ENCODE peak calls at places on chromosomes 4 and X, in ten cellular contexts. H is DMS 273 treated with DMSO at 0.1 percent for 48 hours, U is germinal center, C is nucleus accumbens, V is nephron progenitor cell, Y is progenitor cell of endocrine pancreas, B is NCI-H1105, I is A172, L is fibroblast of the aortic adventitia, O is HT-29. S is an unnamed sample.

GRCh38 chrX:140766024-140766611 is 56.6 kb downstream of the LINC00632 start:
- DNase-seq in H (no peak), U (peak; percentile 2), C (peak; percentile 2), V (peak; percentile 59), Y (peak; percentile 44), B (peak; percentile 7), I (peak; percentile 5), L (peak; percentile 84), O (peak; percentile 77), S (peak; percentile 72)

GRCh38 chrX:13994104-13994503 is 35.6 kb downstream of the GEMIN8 start:
- DNase-seq in H (no peak), U (no peak), C (peak; percentile 29), V (no peak), Y (no peak), B (no peak), I (no peak), L (peak; percentile 2), O (no peak), S (no peak)

GRCh38 chr4:29079260-29079659 is 1640.9 kb upstream of the PCDH7 start:
- DNase-seq in H (no peak), U (no peak), C (no peak), V (no peak), Y (no peak), B (no peak), I (no peak), L (no peak), O (no peak), S (no peak)

GRCh38 chr4:152917533-152918395 is 18.4 kb upstream of the FHDC1 start:
- DNase-seq in H (no peak), U (no peak), C (no peak), V (no peak), Y (no peak), B (no peak), I (no peak), L (no peak), O (no peak), S (no peak)

GRCh38 chr4:76003620-76004019 is 3.7 kb downstream of the CXCL9 start:
- DNase-seq in H (no peak), U (no peak), C (no peak), V (no peak), Y (no peak), B (no peak), I (no peak), L (no peak), O (no peak), S (no peak)

GRCh38 chrX:45714864-45715263 is 514.2 kb upstream of the DIPK2B start:
- DNase-seq in H (no peak), U (no peak), C (no peak), V (no peak), Y (no peak), B (no peak), I (peak; percentile 92), L (peak; percentile 64), O (peak; percentile 23), S (peak; percentile 52)

GRCh38 chrX:9465380-9466114 is 689 bp downstream of the TBL1X start:
- DNase-seq in H (no peak), U (peak; percentile 14), C (no peak), V (peak; percentile 29), Y (no peak), B (no peak), I (no peak), L (no peak), O (no peak), S (no peak)

GRCh38 chrX:19625612-19626011 is 110.3 kb upstream of the MAP3K15 start:
- DNase-seq in H (no peak), U (no peak), C (no peak), V (no peak), Y (no peak), B (no peak), I (peak; percentile 70), L (no peak), O (peak; percentile 47), S (no peak)

GRCh38 chr4:123415977-123416376 is 19.4 kb downstream of the SPRY1 start:
- DNase-seq in H (no peak), U (no peak), C (no peak), V (no peak), Y (no peak), B (no peak), I (peak; percentile 70), L (peak; percentile 65), O (no peak), S (peak; percentile 75)

GRCh38 chrX:117768861-117769604 is 347.6 kb downstream of the KLHL13 start:
- DNase-seq in H (no peak), U (no peak), C (no peak), V (no peak), Y (no peak), B (no peak), I (no peak), L (no peak), O (no peak), S (no peak)

GRCh38 chrX:666762-667161 is 36.2 kb downstream of the SHOX start:
- DNase-seq in H (no peak), U (no peak), C (no peak), V (no peak), Y (no peak), B (no peak), I (peak; percentile 87), L (no peak), O (no peak), S (no peak)

GRCh38 chr4:27463816-27464215 is 603.2 kb downstream of the STIM2 start:
- DNase-seq in H (no peak), U (no peak), C (no peak), V (no peak), Y (no peak), B (no peak), I (peak; percentile 63), L (peak; percentile 73), O (no peak), S (peak; percentile 1)

GRCh38 chr4:183362036-183362435 is 39.8 kb upstream of the CLDN24 start:
- DNase-seq in H (no peak), U (no peak), C (no peak), V (no peak), Y (no peak), B (no peak), I (no peak), L (no peak), O (no peak), S (no peak)

GRCh38 chr4:151489462-151490203 is 80.7 kb downstream of the FHIP1A start:
- DNase-seq in H (no peak), U (no peak), C (no peak), V (no peak), Y (no peak), B (peak; percentile 28), I (no peak), L (no peak), O (no peak), S (no peak)

GRCh38 chr4:20305976-20306375 is 54.3 kb downstream of the SLIT2 start:
- DNase-seq in H (no peak), U (no peak), C (no peak), V (no peak), Y (no peak), B (peak; percentile 7), I (no peak), L (peak; percentile 83), O (no peak), S (peak; percentile 77)

GRCh38 chrX:23952984-23953907 is 45.4 kb downstream of the CXorf58 start:
- DNase-seq in H (no peak), U (peak; percentile 54), C (no peak), V (no peak), Y (no peak), B (no peak), I (peak; percentile 23), L (no peak), O (no peak), S (peak; percentile 15)

GRCh38 chrX:128623361-128623760 is 571.2 kb upstream of the ACTRT1 start:
- DNase-seq in H (no peak), U (no peak), C (no peak), V (no peak), Y (no peak), B (no peak), I (no peak), L (no peak), O (no peak), S (no peak)

GRCh38 chr4:40247350-40247749 is 50.5 kb downstream of the RHOH start:
- DNase-seq in H (no peak), U (no peak), C (no peak), V (no peak), Y (no peak), B (no peak), I (no peak), L (no peak), O (no peak), S (no peak)

GRCh38 chr4:89316931-89317366 is 9.3 kb upstream of the GPRIN3 start:
- DNase-seq in H (no peak), U (peak; percentile 26), C (no peak), V (no peak), Y (no peak), B (no peak), I (peak; percentile 76), L (peak; percentile 6), O (peak; percentile 10), S (peak; percentile 77)

GRCh38 chrX:132918523-132918922 is 39.9 kb downstream of the HS6ST2 start:
- DNase-seq in H (no peak), U (no peak), C (no peak), V (no peak), Y (no peak), B (no peak), I (no peak), L (no peak), O (no peak), S (no peak)

GRCh38 chr4:107835409-107835808 is 10.7 kb downstream of the SGMS2 start:
- DNase-seq in H (no peak), U (no peak), C (no peak), V (no peak), Y (no peak), B (no peak), I (no peak), L (peak; percentile 49), O (no peak), S (no peak)

GRCh38 chrX:47189906-47190305 is 3.7 kb upstream of the UBA1 start:
- DNase-seq in H (no peak), U (no peak), C (no peak), V (no peak), Y (no peak), B (no peak), I (no peak), L (no peak), O (no peak), S (peak; percentile 11)

GRCh38 chr4:86927843-86928395 is 6.9 kb upstream of the AFF1 start:
- DNase-seq in H (no peak), U (no peak), C (no peak), V (no peak), Y (no peak), B (no peak), I (peak; percentile 37), L (peak; percentile 99), O (no peak), S (peak; percentile 99)

GRCh38 chrX:40130207-40130606 is 32.4 kb upstream of the BCOR start:
- DNase-seq in H (no peak), U (no peak), C (no peak), V (no peak), Y (no peak), B (no peak), I (peak; percentile 82), L (peak; percentile 65), O (no peak), S (peak; percentile 70)

GRCh38 chr4:93436000-93436626 is 392.4 kb upstream of the ATOH1 start:
- DNase-seq in H (no peak), U (no peak), C (no peak), V (no peak), Y (no peak), B (no peak), I (no peak), L (no peak), O (no peak), S (no peak)

GRCh38 chr4:5424211-5424610 is 284.1 kb downstream of the EVC2 start:
- DNase-seq in H (no peak), U (no peak), C (no peak), V (no peak), Y (no peak), B (no peak), I (no peak), L (no peak), O (no peak), S (no peak)

GRCh38 chr4:156169011-156169410 is 215.3 kb upstream of the CTSO start:
- DNase-seq in H (peak; percentile 29), U (no peak), C (no peak), V (peak; percentile 31), Y (no peak), B (no peak), I (peak; percentile 65), L (peak; percentile 94), O (peak; percentile 44), S (peak; percentile 92)

GRCh38 chr4:15118281-15118680 is 116.0 kb downstream of the CPEB2 start:
- DNase-seq in H (no peak), U (no peak), C (no peak), V (no peak), Y (no peak), B (no peak), I (no peak), L (no peak), O (no peak), S (peak; percentile 80)

S was measured in choroid plexus epithelial cell.